ENCODE peak calls at places on chromosomes 12 and 14, in eight cellular contexts. One of them, this sample, is unnamed.

GRCh38 chr12:54277823-54278276 is 2.1 kb downstream of the CBX5 start:
- DNase-seq in endodermal cell: peak; percentile 41
- DNase-seq in stimulated activated CD8-positive, alpha-beta memory T cell treated with anti-CD3 and anti-CD28 coated beads, Interleukin-4, amount 100 ng/mL, for 4 hours: no peak
- DNase-seq in NCI-H1092: no peak
- DNase-seq in activated CD8-positive, alpha-beta memory T cell treated with anti-CD3 and anti-CD28 coated beads for 24 hours: no peak
- DNase-seq in GM03348: peak; percentile 74
- DNase-seq in NCI-H82: no peak
- DNase-seq in T47D: peak; percentile 28
- DNase-seq in this sample: no peak

GRCh38 chr14:77498984-77499527 is 440 bp upstream of the ISM2 start:
- DNase-seq in endodermal cell: peak; percentile 83
- DNase-seq in stimulated activated CD8-positive, alpha-beta memory T cell treated with anti-CD3 and anti-CD28 coated beads, Interleukin-4, amount 100 ng/mL, for 4 hours: no peak
- DNase-seq in NCI-H1092: no peak
- DNase-seq in activated CD8-positive, alpha-beta memory T cell treated with anti-CD3 and anti-CD28 coated beads for 24 hours: peak; percentile 59
- DNase-seq in GM03348: peak; percentile 37
- DNase-seq in NCI-H82: peak; percentile 18
- DNase-seq in T47D: peak; percentile 8
- DNase-seq in this sample: no peak

GRCh38 chr14:33118653-33119052 is 180.0 kb downstream of the NPAS3 start:
- DNase-seq in endodermal cell: no peak
- DNase-seq in stimulated activated CD8-positive, alpha-beta memory T cell treated with anti-CD3 and anti-CD28 coated beads, Interleukin-4, amount 100 ng/mL, for 4 hours: no peak
- DNase-seq in NCI-H1092: peak; percentile 40
- DNase-seq in activated CD8-positive, alpha-beta memory T cell treated with anti-CD3 and anti-CD28 coated beads for 24 hours: no peak
- DNase-seq in GM03348: no peak
- DNase-seq in NCI-H82: peak; percentile 83
- DNase-seq in T47D: peak; percentile 9
- DNase-seq in this sample: no peak

GRCh38 chr12:9363145-9363544 is 154.9 kb upstream of the PZP start:
- DNase-seq in endodermal cell: peak; percentile 57
- DNase-seq in stimulated activated CD8-positive, alpha-beta memory T cell treated with anti-CD3 and anti-CD28 coated beads, Interleukin-4, amount 100 ng/mL, for 4 hours: no peak
- DNase-seq in NCI-H1092: no peak
- DNase-seq in activated CD8-positive, alpha-beta memory T cell treated with anti-CD3 and anti-CD28 coated beads for 24 hours: no peak
- DNase-seq in GM03348: no peak
- DNase-seq in NCI-H82: no peak
- DNase-seq in T47D: no peak
- DNase-seq in this sample: no peak

GRCh38 chr14:105844810-105845724 is 318.7 kb downstream of the TMEM121 start:
- DNase-seq in endodermal cell: peak; percentile 13
- DNase-seq in stimulated activated CD8-positive, alpha-beta memory T cell treated with anti-CD3 and anti-CD28 coated beads, Interleukin-4, amount 100 ng/mL, for 4 hours: no peak
- DNase-seq in NCI-H1092: no peak
- DNase-seq in activated CD8-positive, alpha-beta memory T cell treated with anti-CD3 and anti-CD28 coated beads for 24 hours: no peak
- DNase-seq in GM03348: peak; percentile 7
- DNase-seq in NCI-H82: no peak
- DNase-seq in T47D: no peak
- DNase-seq in this sample: no peak

GRCh38 chr12:68356060-68356748 is 24.0 kb upstream of the MDM1 start:
- DNase-seq in endodermal cell: no peak
- DNase-seq in stimulated activated CD8-positive, alpha-beta memory T cell treated with anti-CD3 and anti-CD28 coated beads, Interleukin-4, amount 100 ng/mL, for 4 hours: no peak
- DNase-seq in NCI-H1092: no peak
- DNase-seq in activated CD8-positive, alpha-beta memory T cell treated with anti-CD3 and anti-CD28 coated beads for 24 hours: no peak
- DNase-seq in GM03348: no peak
- DNase-seq in NCI-H82: no peak
- DNase-seq in T47D: no peak
- DNase-seq in this sample: no peak

GRCh38 chr14:94102768-94103482 is 7.6 kb upstream of the IFI27 start:
- DNase-seq in endodermal cell: peak; percentile 32
- DNase-seq in stimulated activated CD8-positive, alpha-beta memory T cell treated with anti-CD3 and anti-CD28 coated beads, Interleukin-4, amount 100 ng/mL, for 4 hours: no peak
- DNase-seq in NCI-H1092: no peak
- DNase-seq in activated CD8-positive, alpha-beta memory T cell treated with anti-CD3 and anti-CD28 coated beads for 24 hours: no peak
- DNase-seq in GM03348: no peak
- DNase-seq in NCI-H82: no peak
- DNase-seq in T47D: no peak
- DNase-seq in this sample: no peak

GRCh38 chr12:120584343-120585149 is 3.3 kb upstream of the POP5 start:
- DNase-seq in endodermal cell: peak; percentile 91
- DNase-seq in stimulated activated CD8-positive, alpha-beta memory T cell treated with anti-CD3 and anti-CD28 coated beads, Interleukin-4, amount 100 ng/mL, for 4 hours: no peak
- DNase-seq in NCI-H1092: no peak
- DNase-seq in activated CD8-positive, alpha-beta memory T cell treated with anti-CD3 and anti-CD28 coated beads for 24 hours: peak; percentile 80
- DNase-seq in GM03348: peak; percentile 77
- DNase-seq in NCI-H82: peak; percentile 79
- DNase-seq in T47D: peak; percentile 30
- DNase-seq in this sample: no peak

GRCh38 chr12:117061555-117062079 is 37.6 kb downstream of the TESC start:
- DNase-seq in endodermal cell: no peak
- DNase-seq in stimulated activated CD8-positive, alpha-beta memory T cell treated with anti-CD3 and anti-CD28 coated beads, Interleukin-4, amount 100 ng/mL, for 4 hours: no peak
- DNase-seq in NCI-H1092: no peak
- DNase-seq in activated CD8-positive, alpha-beta memory T cell treated with anti-CD3 and anti-CD28 coated beads for 24 hours: no peak
- DNase-seq in GM03348: no peak
- DNase-seq in NCI-H82: no peak
- DNase-seq in T47D: no peak
- DNase-seq in this sample: no peak

GRCh38 chr14:22497671-22498093 is 91.3 kb downstream of the DAD1 start:
- DNase-seq in endodermal cell: no peak
- DNase-seq in stimulated activated CD8-positive, alpha-beta memory T cell treated with anti-CD3 and anti-CD28 coated beads, Interleukin-4, amount 100 ng/mL, for 4 hours: no peak
- DNase-seq in NCI-H1092: no peak
- DNase-seq in activated CD8-positive, alpha-beta memory T cell treated with anti-CD3 and anti-CD28 coated beads for 24 hours: no peak
- DNase-seq in GM03348: no peak
- DNase-seq in NCI-H82: no peak
- DNase-seq in T47D: no peak
- DNase-seq in this sample: no peak